ENCODE peak calls at places on chromosome 7, in eight cellular contexts. W is tibial nerve, S is gastrocnemius medialis, T is body of pancreas, U is A549, O is stomach, C is IMR-90, I is lower leg skin. Q is an unnamed sample.

GRCh38 chr7:139109188-139109982 is at the start of gene ZC3HAV1:
- DNase-seq in W (peak), S (peak), T (peak), U (peak), O (peak), C (peak), I (peak), Q (peak)

GRCh38 chr7:27560706-27561235 is 101.9 kb downstream of the HIBADH start:
- DNase-seq in W (no peak), S (no peak), T (no peak), U (no peak), O (no peak), C (peak), I (no peak), Q (no peak)

GRCh38 chr7:148699024-148699771 is 495 bp downstream of the CUL1 start:
- DNase-seq in W (peak), S (peak), T (peak), U (peak), O (peak), C (peak), I (peak), Q (peak)

GRCh38 chr7:43513236-43513635 is 69.7 kb upstream of the STK17A start:
- DNase-seq in W (no peak), S (no peak), T (no peak), U (no peak), O (no peak), C (no peak), I (no peak), Q (no peak)

GRCh38 chr7:45599851-45600706 is 25.9 kb downstream of the ADCY1 start:
- DNase-seq in W (no peak), S (no peak), T (peak), U (no peak), O (peak), C (no peak), I (no peak), Q (no peak)

GRCh38 chr7:66912195-66912594 is 8.8 kb upstream of the TMEM248 start:
- DNase-seq in W (no peak), S (no peak), T (no peak), U (no peak), O (no peak), C (no peak), I (no peak), Q (no peak)

GRCh38 chr7:140506788-140507464 is 27.6 kb upstream of the MKRN1 start:
- DNase-seq in W (no peak), S (peak), T (peak), U (no peak), O (no peak), C (peak), I (no peak), Q (peak)

GRCh38 chr7:75639071-75639892 is 99.5 kb downstream of the HIP1 start:
- DNase-seq in W (peak), S (no peak), T (peak), U (no peak), O (peak), C (peak), I (no peak), Q (no peak)

GRCh38 chr7:132485600-132486594 is 90.4 kb downstream of the PLXNA4 start:
- DNase-seq in W (peak), S (no peak), T (peak), U (no peak), O (peak), C (no peak), I (no peak), Q (no peak)

GRCh38 chr7:108568801-108569380 is 615 bp downstream of the THAP5 start:
- DNase-seq in W (no peak), S (no peak), T (no peak), U (peak), O (no peak), C (no peak), I (no peak), Q (no peak)

GRCh38 chr7:117072620-117073118 is 119.4 kb downstream of the ST7 start:
- DNase-seq in W (no peak), S (no peak), T (peak), U (no peak), O (peak), C (peak), I (peak), Q (no peak)

GRCh38 chr7:2460188-2460587 is 16.0 kb downstream of the GRIFIN start:
- DNase-seq in W (no peak), S (no peak), T (no peak), U (no peak), O (no peak), C (no peak), I (no peak), Q (no peak)

GRCh38 chr7:100568936-100569844 is 4.5 kb downstream of the SAP25 start:
- DNase-seq in W (peak), S (no peak), T (peak), U (no peak), O (peak), C (no peak), I (no peak), Q (peak)

GRCh38 chr7:100572949-100573675 is 588 bp downstream of the SAP25 start:
- DNase-seq in W (no peak), S (no peak), T (no peak), U (no peak), O (no peak), C (no peak), I (no peak), Q (no peak)

GRCh38 chr7:100572281-100572948 is 1.3 kb downstream of the SAP25 start:
- DNase-seq in W (no peak), S (no peak), T (no peak), U (no peak), O (no peak), C (no peak), I (no peak), Q (no peak)

GRCh38 chr7:100571829-100572116 is 1.9 kb downstream of the SAP25 start:
- DNase-seq in W (no peak), S (no peak), T (no peak), U (no peak), O (no peak), C (no peak), I (no peak), Q (no peak)

GRCh38 chr7:100570954-100571828 is 2.5 kb downstream of the SAP25 start:
- DNase-seq in W (no peak), S (no peak), T (peak), U (no peak), O (no peak), C (no peak), I (no peak), Q (no peak)
- TF ChIP-seq POLR2A in W (no peak), S (no peak), T (no peak), U (no peak), O (no peak), C (no peak), I (no peak), Q (no peak)

GRCh38 chr7:74061840-74062539 is 21.6 kb upstream of the LIMK1 start:
- DNase-seq in W (peak), S (no peak), T (peak), U (peak), O (peak), C (peak), I (peak), Q (peak)

GRCh38 chr7:74063223-74063641 is 20.4 kb upstream of the LIMK1 start:
- DNase-seq in W (no peak), S (no peak), T (no peak), U (no peak), O (no peak), C (no peak), I (no peak), Q (no peak)

GRCh38 chr7:74064696-74065095 is 18.9 kb upstream of the LIMK1 start:
- DNase-seq in W (no peak), S (no peak), T (no peak), U (no peak), O (no peak), C (no peak), I (no peak), Q (no peak)

GRCh38 chr7:74066626-74067025 is 17.0 kb upstream of the LIMK1 start:
- DNase-seq in W (no peak), S (no peak), T (no peak), U (no peak), O (no peak), C (no peak), I (no peak), Q (no peak)

GRCh38 chr7:74063646-74064045 is 20.0 kb upstream of the LIMK1 start:
- DNase-seq in W (no peak), S (no peak), T (no peak), U (no peak), O (no peak), C (no peak), I (no peak), Q (no peak)
- TF ChIP-seq POLR2A in W (no peak), S (no peak), T (no peak), U (no peak), O (no peak), C (no peak), I (no peak), Q (no peak)

DNA sequence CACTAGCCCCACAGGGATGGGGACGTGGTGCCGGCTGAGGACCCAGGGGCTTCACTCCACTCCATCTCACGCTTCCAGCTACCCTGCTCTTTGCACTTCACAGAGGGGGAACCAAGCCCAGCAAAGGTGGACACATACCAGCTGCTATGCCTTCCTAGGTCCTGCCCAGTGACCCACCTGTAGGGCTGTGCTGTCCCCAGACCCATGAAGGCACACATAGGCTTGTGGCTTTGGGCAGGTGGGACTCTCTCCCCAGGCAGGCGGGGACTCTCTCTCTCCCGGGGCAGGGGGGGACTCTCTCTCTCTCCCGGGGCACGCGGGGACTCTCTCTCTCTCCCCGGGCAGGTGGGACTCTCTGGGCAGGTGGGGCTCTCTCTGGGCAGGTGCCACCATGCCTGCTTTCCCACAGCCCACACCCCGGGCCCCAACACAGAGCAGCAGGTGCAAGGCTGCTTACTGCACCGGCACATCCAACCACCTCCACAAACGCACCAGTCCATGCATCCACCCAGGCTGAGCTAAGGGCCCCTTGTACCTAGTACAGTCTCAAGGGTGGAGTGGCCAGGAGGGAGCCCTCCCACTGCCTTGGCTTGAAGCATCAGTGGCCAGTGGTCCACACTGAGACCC is 13.8 kb upstream of the GPR146 start:
- DNase-seq in W (no peak), S (no peak), T (no peak), U (no peak), O (no peak), C (no peak), I (no peak), Q (no peak)
- TF ChIP-seq POLR2A in W (no peak), S (no peak), T (no peak), U (no peak), O (no peak), C (no peak), I (no peak), Q (no peak)

GRCh38 chr7:5421626-5422323 is 1.9 kb downstream of the TNRC18 start:
- DNase-seq in W (peak), S (no peak), T (peak), U (peak), O (peak), C (peak), I (peak), Q (peak)
- TF ChIP-seq POLR2A in W (no peak), S (peak), T (peak), U (no peak), O (no peak), C (peak), I (no peak), Q (peak)

DNA sequence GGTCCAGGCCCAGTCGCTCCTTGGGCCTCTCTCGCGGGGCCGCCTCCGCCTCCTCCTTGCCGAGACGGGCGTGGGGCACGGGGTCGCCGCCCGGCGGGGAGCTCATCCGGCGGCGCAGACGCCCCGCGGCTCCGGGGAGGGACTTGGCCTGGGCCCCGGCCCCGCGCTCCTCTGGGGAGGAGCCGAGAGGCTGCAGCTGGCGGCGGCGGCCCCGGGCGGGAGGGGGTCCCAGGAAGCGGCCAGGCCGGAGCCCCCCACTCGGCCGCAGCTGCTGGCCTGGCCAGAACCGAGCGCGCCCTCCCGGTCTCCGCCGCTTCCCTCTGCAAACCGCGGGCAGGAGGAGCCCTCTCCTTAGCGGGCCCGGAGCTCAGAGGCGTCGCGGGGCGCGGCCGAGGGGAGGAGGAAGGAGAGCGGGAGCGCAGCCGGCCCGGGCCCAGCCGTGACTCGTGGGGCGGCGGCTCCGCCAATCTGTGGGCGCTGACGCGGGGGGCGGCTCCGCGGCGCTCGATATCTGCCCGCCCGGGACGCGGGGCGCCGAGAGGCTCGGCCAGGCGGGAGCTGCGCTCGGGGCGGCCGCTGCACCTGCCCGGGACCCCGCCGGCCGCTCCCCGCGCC is at the start of gene FAM20C:
- DNase-seq in W (peak), S (peak), T (peak), U (peak), O (peak), C (peak), I (peak), Q (peak)
- TF ChIP-seq POLR2A in W (peak), S (peak), T (peak), U (peak), O (no peak), C (peak), I (no peak), Q (no peak)

GRCh38 chr7:157437519-157438061 is 100.8 kb downstream of the DNAJB6 start:
- DNase-seq in W (no peak), S (no peak), T (no peak), U (no peak), O (no peak), C (no peak), I (no peak), Q (no peak)

GRCh38 chr7:157434701-157435100 is 97.9 kb downstream of the DNAJB6 start:
- DNase-seq in W (no peak), S (no peak), T (no peak), U (no peak), O (peak), C (no peak), I (no peak), Q (no peak)

GRCh38 chr7:157436763-157437480 is 100.1 kb downstream of the DNAJB6 start:
- DNase-seq in W (no peak), S (no peak), T (no peak), U (no peak), O (no peak), C (no peak), I (no peak), Q (no peak)

GRCh38 chr7:157434231-157434630 is 97.4 kb downstream of the DNAJB6 start:
- DNase-seq in W (no peak), S (no peak), T (no peak), U (no peak), O (peak), C (no peak), I (no peak), Q (no peak)

DNA sequence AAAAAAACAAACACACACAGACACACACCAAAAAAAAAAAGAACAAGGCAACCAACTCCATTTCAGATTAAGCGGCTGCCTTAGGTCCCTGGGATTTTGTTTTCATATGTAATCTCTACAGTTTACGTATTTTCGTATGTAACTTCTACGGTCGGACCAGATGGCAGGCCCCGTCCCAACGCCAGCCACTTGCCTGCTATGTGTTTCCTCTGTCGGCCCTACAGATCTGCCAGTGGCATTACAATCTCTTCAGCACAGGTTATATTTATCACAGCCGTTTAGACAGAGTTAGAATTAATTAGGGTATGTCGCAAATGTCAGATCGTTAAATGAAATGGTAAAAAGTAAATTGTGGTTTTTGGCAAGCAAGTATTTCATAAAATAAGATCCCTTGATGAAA is 99.3 kb downstream of the DNAJB6 start:
- DNase-seq in W (no peak), S (no peak), T (no peak), U (no peak), O (no peak), C (no peak), I (no peak), Q (no peak)
- TF ChIP-seq POLR2A in W (no peak), S (no peak), T (no peak), U (no peak), O (no peak), C (no peak), I (no peak), Q (no peak)

DNA sequence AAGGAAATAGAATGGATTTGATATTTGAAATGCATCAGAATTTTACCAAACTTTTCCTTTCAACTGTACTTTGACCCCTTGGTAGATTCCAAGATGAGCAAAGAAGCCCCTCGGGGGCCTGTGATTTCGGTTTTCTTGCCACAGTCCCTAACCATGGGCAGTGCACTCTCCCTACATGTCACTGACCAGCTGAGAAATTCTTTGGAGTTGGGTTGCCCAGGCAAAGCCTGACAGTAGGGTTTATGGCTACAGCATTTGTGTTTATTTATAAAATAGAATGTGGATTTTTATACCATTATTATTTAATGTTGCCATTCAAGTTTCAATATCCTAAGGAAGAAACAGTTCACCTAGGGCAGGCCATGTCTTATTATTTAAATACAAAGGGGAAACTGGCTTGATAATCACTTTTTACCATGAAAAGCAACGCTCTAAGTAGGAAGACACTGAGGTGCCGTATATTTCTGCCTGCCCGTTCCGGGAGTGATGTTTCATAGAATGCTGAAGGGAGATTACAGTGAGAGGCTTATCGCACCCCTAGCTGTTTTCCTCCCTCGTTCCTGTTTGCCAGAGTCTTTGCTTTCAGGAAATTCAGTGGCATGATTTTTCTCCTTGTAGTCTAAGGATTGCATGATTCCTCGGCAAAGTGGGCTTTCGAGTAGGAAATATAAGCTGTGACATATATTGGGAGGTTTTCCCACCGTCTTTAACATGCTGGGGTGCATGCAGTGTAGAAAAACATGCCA is 35.8 kb downstream of the WIPF3 start:
- DNase-seq in W (no peak), S (no peak), T (no peak), U (no peak), O (no peak), C (no peak), I (no peak), Q (no peak)
- TF ChIP-seq POLR2A in W (no peak), S (no peak), T (no peak), U (no peak), O (no peak), C (no peak), I (no peak), Q (no peak)

DNA sequence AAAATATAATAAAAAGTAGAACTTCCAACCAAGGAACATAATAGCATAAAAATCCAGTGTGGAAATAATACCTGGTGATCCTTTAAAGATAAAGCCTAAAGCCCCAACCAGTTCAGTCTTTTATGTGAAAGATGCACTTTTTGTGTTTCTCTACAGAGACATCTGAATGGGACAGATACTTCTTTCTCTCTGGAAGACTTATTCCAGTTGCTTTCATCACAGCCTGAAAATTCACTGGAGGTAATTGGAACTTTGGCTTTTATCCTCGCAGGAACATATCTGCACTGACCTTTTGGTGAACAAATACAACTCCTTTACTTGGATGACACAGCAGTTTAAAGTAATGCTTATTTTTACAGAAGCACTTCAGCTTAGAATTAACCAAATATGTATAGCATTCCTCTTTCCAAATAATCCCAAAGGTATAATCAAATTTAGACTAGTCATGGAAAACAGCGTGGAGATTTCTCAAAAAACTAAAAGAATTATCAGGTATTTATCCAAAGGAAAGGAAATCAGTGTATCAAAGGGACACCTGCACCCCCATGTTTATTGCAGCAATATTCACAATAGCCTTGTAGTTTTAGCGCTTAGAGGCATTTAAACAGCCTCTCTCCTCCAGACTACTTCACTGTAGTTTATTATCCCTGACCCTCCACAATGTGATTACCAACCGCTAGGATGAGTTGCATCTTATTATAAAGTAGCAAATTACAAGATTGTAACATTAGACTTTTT is 16.8 kb downstream of the HNRNPA2B1 start:
- DNase-seq in W (no peak), S (no peak), T (no peak), U (no peak), O (no peak), C (no peak), I (no peak), Q (no peak)
- TF ChIP-seq POLR2A in W (no peak), S (no peak), T (no peak), U (no peak), O (no peak), C (no peak), I (no peak), Q (no peak)